ENCODE peak calls at places on chromosomes 13 and 19, in six cellular contexts. B is WERI-Rb-1; M is activated effector memory CD4-positive, alpha-beta T cell treated with Interleukin-2 at 50 U/mL for 16 hours; A is stimulated activated naive CD8-positive, alpha-beta T cell treated with anti-CD3 and anti-CD28 coated beads, Interleukin-15, Interleukin-2, amounts not matched to agents 100 U/mL and 50 U/mL, for 24 hours; S is lung microvascular endothelial cell; I is NCI-H748 treated with DMSO at 0.1 percent for 48 hours. U is an unnamed sample.

GRCh38 chr19:57903298-57904174 is 12.9 kb downstream of the ZNF417 start:
- DNase-seq in B (no peak), M (no peak), A (no peak), S (peak; percentile 50), I (peak; percentile 43), U (no peak)

GRCh38 chr19:10205636-10206035 is 10.9 kb upstream of the DNMT1 start:
- DNase-seq in B (no peak), M (no peak), A (no peak), S (no peak), I (no peak), U (no peak)

GRCh38 chr19:53394522-53394973 is 401 bp upstream of the ZNF765 start:
- DNase-seq in B (peak; percentile 47), M (no peak), A (no peak), S (peak; percentile 52), I (no peak), U (no peak)

GRCh38 chr13:30466841-30467252 is 1.1 kb upstream of the HMGB1 start:
- DNase-seq in B (peak; percentile 17), M (no peak), A (no peak), S (no peak), I (no peak), U (no peak)

GRCh38 chr19:21569497-21569870 is 64.1 kb downstream of the ZNF429 start:
- DNase-seq in B (peak; percentile 33), M (peak; percentile 8), A (peak; percentile 27), S (no peak), I (no peak), U (no peak)

GRCh38 chr19:2081873-2082810 is 14.0 kb downstream of the MOB3A start:
- DNase-seq in B (no peak), M (peak; percentile 43), A (peak; percentile 69), S (no peak), I (no peak), U (no peak)

GRCh38 chr19:52200044-52200443 is 10.2 kb downstream of the PPP2R1A start:
- DNase-seq in B (no peak), M (no peak), A (no peak), S (peak; percentile 59), I (no peak), U (no peak)

GRCh38 chr13:27125357-27126282 is 46.0 kb downstream of the USP12 start:
- DNase-seq in B (no peak), M (no peak), A (no peak), S (no peak), I (no peak), U (peak; percentile 67)

GRCh38 chr19:1608414-1609391 is 3.4 kb upstream of the UQCR11 start:
- DNase-seq in B (no peak), M (peak; percentile 27), A (no peak), S (no peak), I (no peak), U (no peak)

GRCh38 chr19:56080669-56081401 is 40.3 kb downstream of the ZNF787 start:
- DNase-seq in B (peak; percentile 90), M (peak; percentile 50), A (peak; percentile 84), S (peak; percentile 80), I (peak; percentile 31), U (peak; percentile 77)

GRCh38 chr19:46962030-46962570 is 57.5 kb upstream of the NPAS1 start:
- DNase-seq in B (no peak), M (no peak), A (no peak), S (no peak), I (no peak), U (no peak)

U was measured in K562.